ENCODE peak calls at places on chromosomes 6 and 20, in six cellular contexts. One of them, this sample, is unnamed.
A peak's percentile ranks its signal among the peaks of the same experiment; 100 is the strongest.

GRCh38 chr6:89079611-89080213 is 839 bp upstream of the PNRC1 start:
- DNase-seq in NCI-H1105: no peak
- DNase-seq in Calu3: no peak
- DNase-seq in adipocyte: peak; percentile 88
- DNase-seq in suprapubic skin: no peak
- DNase-seq in upper lobe of right lung: no peak
- DNase-seq in this sample: no peak

GRCh38 chr20:32168184-32168910 is 39.2 kb downstream of the PLAGL2 start:
- DNase-seq in NCI-H1105: peak; percentile 8
- DNase-seq in Calu3: no peak
- DNase-seq in adipocyte: peak; percentile 1
- DNase-seq in suprapubic skin: no peak
- DNase-seq in upper lobe of right lung: peak; percentile 7
- DNase-seq in this sample: no peak

GRCh38 chr6:10048370-10049297 is 366.2 kb downstream of the TFAP2A start:
- DNase-seq in NCI-H1105: no peak
- DNase-seq in Calu3: peak; percentile 49
- DNase-seq in adipocyte: no peak
- DNase-seq in suprapubic skin: no peak
- DNase-seq in upper lobe of right lung: no peak
- DNase-seq in this sample: no peak

GRCh38 chr6:99026135-99026534 is 78.4 kb upstream of the FBXL4 start:
- DNase-seq in NCI-H1105: no peak
- DNase-seq in Calu3: no peak
- DNase-seq in adipocyte: no peak
- DNase-seq in suprapubic skin: no peak
- DNase-seq in upper lobe of right lung: no peak
- DNase-seq in this sample: no peak

GRCh38 chr20:5171074-5171789 is 44.4 kb downstream of the CDS2 start:
- DNase-seq in NCI-H1105: no peak
- DNase-seq in Calu3: no peak
- DNase-seq in adipocyte: no peak
- DNase-seq in suprapubic skin: no peak
- DNase-seq in upper lobe of right lung: no peak
- DNase-seq in this sample: no peak

GRCh38 chr6:134146268-134147032 is 94.0 kb upstream of the SLC2A12 start:
- DNase-seq in NCI-H1105: no peak
- DNase-seq in Calu3: no peak
- DNase-seq in adipocyte: peak; percentile 21
- DNase-seq in suprapubic skin: no peak
- DNase-seq in upper lobe of right lung: no peak
- DNase-seq in this sample: no peak

GRCh38 chr20:13441388-13441787 is 197.3 kb downstream of the TASP1 start:
- DNase-seq in NCI-H1105: no peak
- DNase-seq in Calu3: no peak
- DNase-seq in adipocyte: no peak
- DNase-seq in suprapubic skin: no peak
- DNase-seq in upper lobe of right lung: no peak
- DNase-seq in this sample: no peak

GRCh38 chr6:138038148-138038870 is 68.9 kb downstream of the PERP start:
- DNase-seq in NCI-H1105: peak; percentile 74
- DNase-seq in Calu3: no peak
- DNase-seq in adipocyte: no peak
- DNase-seq in suprapubic skin: no peak
- DNase-seq in upper lobe of right lung: no peak
- DNase-seq in this sample: no peak

GRCh38 chr20:1345030-1345755 is 16.3 kb upstream of the SDCBP2 start:
- DNase-seq in NCI-H1105: no peak
- DNase-seq in Calu3: no peak
- DNase-seq in adipocyte: no peak
- DNase-seq in suprapubic skin: peak; percentile 44
- DNase-seq in upper lobe of right lung: no peak
- DNase-seq in this sample: no peak

GRCh38 chr20:38260378-38261053 is at the start of gene KIAA1755:
- DNase-seq in NCI-H1105: no peak
- DNase-seq in Calu3: no peak
- DNase-seq in adipocyte: peak; percentile 54
- DNase-seq in suprapubic skin: peak; percentile 78
- DNase-seq in upper lobe of right lung: no peak
- DNase-seq in this sample: no peak

GRCh38 chr6:38489951-38490350 is 149.8 kb downstream of the BTBD9 start:
- DNase-seq in NCI-H1105: no peak
- DNase-seq in Calu3: no peak
- DNase-seq in adipocyte: peak; percentile 73
- DNase-seq in suprapubic skin: no peak
- DNase-seq in upper lobe of right lung: no peak
- DNase-seq in this sample: no peak

GRCh38 chr6:30787954-30788353 is 43.6 kb upstream of the IER3 start:
- DNase-seq in NCI-H1105: no peak
- DNase-seq in Calu3: no peak
- DNase-seq in adipocyte: no peak
- DNase-seq in suprapubic skin: no peak
- DNase-seq in upper lobe of right lung: no peak
- DNase-seq in this sample: no peak

GRCh38 chr6:164812706-164813105 is 496.7 kb downstream of the C6orf118 start:
- DNase-seq in NCI-H1105: no peak
- DNase-seq in Calu3: no peak
- DNase-seq in adipocyte: no peak
- DNase-seq in suprapubic skin: no peak
- DNase-seq in upper lobe of right lung: no peak
- DNase-seq in this sample: no peak

GRCh38 chr20:45998761-45999160 is 9.9 kb upstream of the MMP9 start:
- DNase-seq in NCI-H1105: no peak
- DNase-seq in Calu3: no peak
- DNase-seq in adipocyte: no peak
- DNase-seq in suprapubic skin: no peak
- DNase-seq in upper lobe of right lung: no peak
- DNase-seq in this sample: no peak

GRCh38 chr20:3909952-3910366 is 20.8 kb downstream of the PANK2 start:
- DNase-seq in NCI-H1105: no peak
- DNase-seq in Calu3: no peak
- DNase-seq in adipocyte: no peak
- DNase-seq in suprapubic skin: no peak
- DNase-seq in upper lobe of right lung: no peak
- DNase-seq in this sample: no peak

GRCh38 chr6:1039746-1040145 is 272.2 kb upstream of the FOXQ1 start:
- DNase-seq in NCI-H1105: no peak
- DNase-seq in Calu3: peak; percentile 3
- DNase-seq in adipocyte: no peak
- DNase-seq in suprapubic skin: no peak
- DNase-seq in upper lobe of right lung: no peak
- DNase-seq in this sample: no peak

GRCh38 chr6:130307752-130308361 is 58.0 kb upstream of the TMEM200A start:
- DNase-seq in NCI-H1105: no peak
- DNase-seq in Calu3: no peak
- DNase-seq in adipocyte: peak; percentile 86
- DNase-seq in suprapubic skin: no peak
- DNase-seq in upper lobe of right lung: no peak
- DNase-seq in this sample: no peak

GRCh38 chr20:46090095-46090388 is 280 bp upstream of the NCOA5 start:
- DNase-seq in NCI-H1105: no peak
- DNase-seq in Calu3: no peak
- DNase-seq in adipocyte: no peak
- DNase-seq in suprapubic skin: no peak
- DNase-seq in upper lobe of right lung: no peak
- DNase-seq in this sample: no peak

GRCh38 chr6:45479834-45480696 is 102.3 kb upstream of the SUPT3H start:
- DNase-seq in NCI-H1105: no peak
- DNase-seq in Calu3: no peak
- DNase-seq in adipocyte: peak; percentile 83
- DNase-seq in suprapubic skin: no peak
- DNase-seq in upper lobe of right lung: no peak
- DNase-seq in this sample: no peak

GRCh38 chr6:75285156-75285639 is 606 bp upstream of the TMEM30A start:
- DNase-seq in NCI-H1105: no peak
- DNase-seq in Calu3: no peak
- DNase-seq in adipocyte: peak; percentile 31
- DNase-seq in suprapubic skin: no peak
- DNase-seq in upper lobe of right lung: no peak
- DNase-seq in this sample: no peak

GRCh38 chr20:47204008-47204745 is 152.3 kb downstream of the ZMYND8 start:
- DNase-seq in NCI-H1105: no peak
- DNase-seq in Calu3: peak; percentile 88
- DNase-seq in adipocyte: peak; percentile 17
- DNase-seq in suprapubic skin: no peak
- DNase-seq in upper lobe of right lung: no peak
- DNase-seq in this sample: no peak

GRCh38 chr20:51376121-51376520 is 166.4 kb downstream of the NFATC2 start:
- DNase-seq in NCI-H1105: no peak
- DNase-seq in Calu3: no peak
- DNase-seq in adipocyte: no peak
- DNase-seq in suprapubic skin: no peak
- DNase-seq in upper lobe of right lung: no peak
- DNase-seq in this sample: no peak

GRCh38 chr20:38804682-38805501 is 605 bp upstream of the PPP1R16B start:
- DNase-seq in NCI-H1105: no peak
- DNase-seq in Calu3: no peak
- DNase-seq in adipocyte: no peak
- DNase-seq in suprapubic skin: no peak
- DNase-seq in upper lobe of right lung: no peak
- DNase-seq in this sample: no peak

GRCh38 chr6:131293472-131293911 is 158.2 kb downstream of the AKAP7 start:
- DNase-seq in NCI-H1105: no peak
- DNase-seq in Calu3: no peak
- DNase-seq in adipocyte: no peak
- DNase-seq in suprapubic skin: no peak
- DNase-seq in upper lobe of right lung: no peak
- DNase-seq in this sample: no peak

GRCh38 chr6:25166955-25167753 is 112.0 kb upstream of the CARMIL1 start:
- DNase-seq in NCI-H1105: peak; percentile 42
- DNase-seq in Calu3: no peak
- DNase-seq in adipocyte: no peak
- DNase-seq in suprapubic skin: no peak
- DNase-seq in upper lobe of right lung: no peak
- DNase-seq in this sample: no peak

GRCh38 chr6:135226537-135226936 is 45.4 kb downstream of the MYB start:
- DNase-seq in NCI-H1105: no peak
- DNase-seq in Calu3: no peak
- DNase-seq in adipocyte: no peak
- DNase-seq in suprapubic skin: no peak
- DNase-seq in upper lobe of right lung: no peak
- DNase-seq in this sample: no peak

GRCh38 chr6:110039996-110040383 is 61.9 kb downstream of the GPR6 start:
- DNase-seq in NCI-H1105: peak; percentile 28
- DNase-seq in Calu3: peak; percentile 62
- DNase-seq in adipocyte: peak; percentile 37
- DNase-seq in suprapubic skin: no peak
- DNase-seq in upper lobe of right lung: peak; percentile 66
- DNase-seq in this sample: no peak

GRCh38 chr6:151497935-151498726 is 4.3 kb downstream of the CCDC170 start:
- DNase-seq in NCI-H1105: no peak
- DNase-seq in Calu3: no peak
- DNase-seq in adipocyte: peak; percentile 70
- DNase-seq in suprapubic skin: no peak
- DNase-seq in upper lobe of right lung: no peak
- DNase-seq in this sample: no peak

GRCh38 chr6:39251406-39251805 is 22.1 kb upstream of the KCNK5 start:
- DNase-seq in NCI-H1105: no peak
- DNase-seq in Calu3: no peak
- DNase-seq in adipocyte: no peak
- DNase-seq in suprapubic skin: no peak
- DNase-seq in upper lobe of right lung: no peak
- DNase-seq in this sample: no peak

GRCh38 chr6:83215131-83216047 is 22.2 kb downstream of the RWDD2A start:
- DNase-seq in NCI-H1105: peak; percentile 73
- DNase-seq in Calu3: peak; percentile 55
- DNase-seq in adipocyte: peak; percentile 93
- DNase-seq in suprapubic skin: no peak
- DNase-seq in upper lobe of right lung: no peak
- DNase-seq in this sample: no peak

This sample was measured in type B pancreatic cell.